ENCODE peak calls at places on chromosomes 2 and 18, in eight cellular contexts. R is heart right ventricle, U is H54, A is T-helper 2 cell, K is Daoy, Q is GM04504, F is iPS-NIHi11, X is GM20000. W is an unnamed sample.
A peak's percentile ranks its signal among the peaks of the same experiment; 100 is the strongest.

GRCh38 chr2:216408426-216409315 is 3.6 kb upstream of the SMARCAL1 start:
- DNase-seq in R (no peak), U (no peak), A (no peak), K (no peak), Q (no peak), F (peak; percentile 22), X (no peak), W (no peak)

GRCh38 chr18:48409591-48410094 is 460 bp upstream of the ZBTB7C start:
- DNase-seq in R (peak; percentile 29), U (no peak), A (no peak), K (peak; percentile 25), Q (no peak), F (peak; percentile 43), X (peak; percentile 51), W (no peak)

GRCh38 chr18:24990548-24991219 is 361.3 kb downstream of the ZNF521 start:
- DNase-seq in R (no peak), U (no peak), A (no peak), K (no peak), Q (no peak), F (no peak), X (no peak), W (no peak)

GRCh38 chr2:66509326-66509811 is 74.4 kb downstream of the MEIS1 start:
- DNase-seq in R (no peak), U (no peak), A (no peak), K (peak; percentile 27), Q (no peak), F (no peak), X (no peak), W (no peak)

GRCh38 chr2:120720176-120720575 is 15.5 kb upstream of the GLI2 start:
- DNase-seq in R (no peak), U (no peak), A (no peak), K (no peak), Q (no peak), F (no peak), X (no peak), W (no peak)

GRCh38 chr2:138474093-138474834 is 27.3 kb upstream of the SPOPL start:
- DNase-seq in R (no peak), U (no peak), A (no peak), K (no peak), Q (no peak), F (no peak), X (no peak), W (no peak)

GRCh38 chr2:96534701-96535181 is 1.8 kb upstream of the ARID5A start:
- DNase-seq in R (no peak), U (no peak), A (no peak), K (no peak), Q (no peak), F (no peak), X (no peak), W (no peak)

GRCh38 chr18:48072428-48073204 is 142.2 kb upstream of the SMAD2 start:
- DNase-seq in R (peak; percentile 27), U (no peak), A (no peak), K (no peak), Q (no peak), F (no peak), X (no peak), W (no peak)

GRCh38 chr2:184654945-184655344 is 56.6 kb downstream of the ZNF804A start:
- DNase-seq in R (no peak), U (no peak), A (no peak), K (no peak), Q (no peak), F (no peak), X (no peak), W (no peak)

GRCh38 chr2:38602136-38602731 is 494 bp downstream of the HNRNPLL start:
- DNase-seq in R (peak; percentile 43), U (no peak), A (peak; percentile 15), K (no peak), Q (no peak), F (peak; percentile 42), X (no peak), W (peak; percentile 31)

GRCh38 chr18:63409301-63409700 is 13.0 kb downstream of the VPS4B start:
- DNase-seq in R (no peak), U (no peak), A (no peak), K (no peak), Q (no peak), F (no peak), X (no peak), W (no peak)